ENCODE peak calls at places on chromosomes 5 and 9, in eight cellular contexts. M, J, C, W, X, R, H and N are unnamed samples.
A peak's percentile ranks its signal among the peaks of the same experiment; 100 is the strongest.

GRCh38 chr5:172455511-172456061 is 1.3 kb upstream of the SH3PXD2B start:
- DNase-seq in M (no peak), J (no peak), C (no peak), W (no peak), X (peak; percentile 63), R (no peak), H (no peak), N (no peak)

GRCh38 chr5:68543212-68543611 is 327.7 kb downstream of the PIK3R1 start:
- DNase-seq in M (no peak), J (no peak), C (no peak), W (no peak), X (no peak), R (no peak), H (peak; percentile 3), N (no peak)

GRCh38 chr9:20564650-20565049 is 57.6 kb downstream of the MLLT3 start:
- DNase-seq in M (no peak), J (no peak), C (no peak), W (no peak), X (no peak), R (no peak), H (no peak), N (no peak)

GRCh38 chr9:123724211-123724831 is 205.6 kb downstream of the DENND1A start:
- DNase-seq in M (peak; percentile 3), J (no peak), C (peak; percentile 40), W (no peak), X (peak; percentile 32), R (no peak), H (no peak), N (no peak)

GRCh38 chr5:147180751-147181150 is 54.1 kb upstream of the STK32A start:
- DNase-seq in M (no peak), J (no peak), C (no peak), W (no peak), X (no peak), R (no peak), H (no peak), N (no peak)

GRCh38 chr5:179820483-179821297 is at the start of gene SQSTM1:
- DNase-seq in M (peak; percentile 85), J (peak; percentile 86), C (peak; percentile 42), W (peak; percentile 98), X (peak; percentile 56), R (peak; percentile 90), H (peak; percentile 81), N (peak; percentile 32)

GRCh38 chr9:101737165-101737704 is 1.2 kb downstream of the GRIN3A start:
- DNase-seq in M (no peak), J (no peak), C (no peak), W (peak; percentile 47), X (no peak), R (no peak), H (no peak), N (no peak)

GRCh38 chr5:38113880-38114279 is 144.5 kb upstream of the EGFLAM start:
- DNase-seq in M (no peak), J (no peak), C (no peak), W (no peak), X (no peak), R (no peak), H (no peak), N (no peak)

GRCh38 chr5:23721336-23721735 is 213.9 kb downstream of the PRDM9 start:
- DNase-seq in M (no peak), J (no peak), C (no peak), W (no peak), X (no peak), R (no peak), H (no peak), N (no peak)

GRCh38 chr9:128385493-128386205 is 14.5 kb downstream of the URM1 start:
- DNase-seq in M (no peak), J (no peak), C (no peak), W (no peak), X (no peak), R (no peak), H (no peak), N (no peak)

GRCh38 chr5:96384353-96384752 is 48.7 kb downstream of the PCSK1 start:
- DNase-seq in M (no peak), J (no peak), C (no peak), W (no peak), X (peak; percentile 83), R (peak; percentile 37), H (no peak), N (peak; percentile 48)

GRCh38 chr5:143401846-143402463 is 1.5 kb downstream of the NR3C1 start:
- DNase-seq in M (no peak), J (no peak), C (no peak), W (no peak), X (no peak), R (no peak), H (no peak), N (no peak)

GRCh38 chr9:72476617-72477375 is 44.6 kb upstream of the TMC1 start:
- DNase-seq in M (no peak), J (no peak), C (no peak), W (no peak), X (no peak), R (no peak), H (no peak), N (peak; percentile 25)

GRCh38 chr9:98973546-98973921 is 29.8 kb downstream of the COL15A1 start:
- DNase-seq in M (no peak), J (no peak), C (no peak), W (no peak), X (no peak), R (peak; percentile 68), H (no peak), N (no peak)

GRCh38 chr5:154484393-154484944 is 6.4 kb upstream of the HAND1 start:
- DNase-seq in M (no peak), J (no peak), C (no peak), W (no peak), X (no peak), R (no peak), H (no peak), N (no peak)

GRCh38 chr9:1411826-1412225 is 361.7 kb downstream of the DMRT2 start:
- DNase-seq in M (no peak), J (no peak), C (no peak), W (no peak), X (no peak), R (no peak), H (no peak), N (no peak)

GRCh38 chr5:179342577-179342976 is 2.7 kb downstream of the ADAMTS2 start:
- DNase-seq in M (no peak), J (no peak), C (no peak), W (no peak), X (peak; percentile 73), R (no peak), H (no peak), N (no peak)

GRCh38 chr5:136356747-136357469 is 8.4 kb downstream of the TRPC7 start:
- DNase-seq in M (no peak), J (no peak), C (no peak), W (peak; percentile 44), X (no peak), R (no peak), H (no peak), N (no peak)

GRCh38 chr9:111955048-111955447 is 58.4 kb downstream of the UGCG start:
- DNase-seq in M (no peak), J (no peak), C (no peak), W (no peak), X (no peak), R (no peak), H (no peak), N (no peak)

GRCh38 chr5:173868096-173868879 is 19.9 kb upstream of the CPEB4 start:
- DNase-seq in M (no peak), J (no peak), C (no peak), W (no peak), X (no peak), R (no peak), H (no peak), N (peak; percentile 25)

GRCh38 chr5:43041669-43042175 is 1.6 kb upstream of the ANXA2R start:
- DNase-seq in M (peak; percentile 78), J (peak; percentile 82), C (peak; percentile 83), W (peak; percentile 83), X (peak; percentile 87), R (no peak), H (peak; percentile 76), N (no peak)

GRCh38 chr9:109912082-109912581 is 132.1 kb downstream of the PALM2AKAP2 start:
- DNase-seq in M (no peak), J (no peak), C (no peak), W (no peak), X (peak; percentile 61), R (no peak), H (no peak), N (no peak)

GRCh38 chr5:152113401-152113800 is 188.8 kb upstream of the GLRA1 start:
- DNase-seq in M (no peak), J (peak; percentile 19), C (no peak), W (no peak), X (no peak), R (no peak), H (no peak), N (no peak)

GRCh38 chr9:15856591-15856990 is 303.7 kb downstream of the CCDC171 start:
- DNase-seq in M (no peak), J (no peak), C (no peak), W (no peak), X (peak; percentile 24), R (no peak), H (no peak), N (peak; percentile 16)

GRCh38 chr5:79743846-79744605 is 54.4 kb downstream of the CMYA5 start:
- DNase-seq in M (no peak), J (no peak), C (no peak), W (no peak), X (no peak), R (peak; percentile 23), H (no peak), N (no peak)

GRCh38 chr5:80998590-80998979 is 38.4 kb downstream of the RASGRF2 start:
- DNase-seq in M (no peak), J (no peak), C (no peak), W (no peak), X (no peak), R (no peak), H (no peak), N (no peak)

GRCh38 chr5:14742427-14743010 is 78.0 kb downstream of the OTULIN start:
- DNase-seq in M (no peak), J (no peak), C (no peak), W (no peak), X (no peak), R (no peak), H (peak; percentile 76), N (no peak)

GRCh38 chr9:121288874-121289553 is 21.1 kb downstream of the GSN start:
- DNase-seq in M (peak; percentile 87), J (no peak), C (no peak), W (peak; percentile 54), X (no peak), R (peak; percentile 69), H (no peak), N (peak; percentile 44)